ENCODE peak calls at places on chromosome 15, in five cellular contexts. One of them, this sample, is unnamed.

GRCh38 chr15:63610209-63610841 is 13.1 kb downstream of the FBXL22 start:
- DNase-seq in right cardiac atrium: peak; percentile 73
- DNase-seq in mammary epithelial cell: peak; percentile 67
- DNase-seq in left ventricle myocardium inferior: peak; percentile 40
- DNase-seq in pancreas: peak; percentile 70
- DNase-seq in this sample: peak; percentile 77

GRCh38 chr15:99413955-99414754 is 151.6 kb upstream of the MEF2A start:
- DNase-seq in left ventricle myocardium inferior: no peak
- DNase-seq in pancreas: no peak
- DNase-seq in right cardiac atrium: peak; percentile 44
- DNase-seq in mammary epithelial cell: no peak
- DNase-seq in this sample: no peak

GRCh38 chr15:98800437-98801233 is 152.3 kb downstream of the IGF1R start:
- DNase-seq in mammary epithelial cell: peak; percentile 70
- DNase-seq in right cardiac atrium: peak; percentile 60
- DNase-seq in left ventricle myocardium inferior: no peak
- DNase-seq in pancreas: peak; percentile 55
- DNase-seq in this sample: peak; percentile 46

GRCh38 chr15:89963301-89964288 is 37.5 kb upstream of the ZNF710 start:
- DNase-seq in right cardiac atrium: no peak
- DNase-seq in mammary epithelial cell: no peak
- DNase-seq in left ventricle myocardium inferior: peak; percentile 29
- DNase-seq in pancreas: no peak
- DNase-seq in this sample: no peak

GRCh38 chr15:62564889-62565288 is 399.8 kb upstream of the C2CD4B start:
- DNase-seq in right cardiac atrium: no peak
- DNase-seq in mammary epithelial cell: no peak
- DNase-seq in pancreas: no peak
- DNase-seq in left ventricle myocardium inferior: no peak
- DNase-seq in this sample: no peak

GRCh38 chr15:69524296-69524695 is 71.7 kb downstream of the RPLP1 start:
- DNase-seq in left ventricle myocardium inferior: no peak
- DNase-seq in pancreas: no peak
- DNase-seq in right cardiac atrium: no peak
- DNase-seq in mammary epithelial cell: no peak
- DNase-seq in this sample: no peak

GRCh38 chr15:90097475-90097874 is 4.8 kb downstream of the IDH2 start:
- DNase-seq in mammary epithelial cell: no peak
- DNase-seq in left ventricle myocardium inferior: no peak
- DNase-seq in pancreas: no peak
- DNase-seq in right cardiac atrium: no peak
- DNase-seq in this sample: no peak

GRCh38 chr15:73941044-73941443 is 14.8 kb downstream of the LOXL1 start:
- DNase-seq in mammary epithelial cell: no peak
- DNase-seq in left ventricle myocardium inferior: peak; percentile 12
- DNase-seq in right cardiac atrium: no peak
- DNase-seq in pancreas: no peak
- DNase-seq in this sample: no peak

GRCh38 chr15:88574646-88575045 is 28.2 kb upstream of the DET1 start:
- DNase-seq in left ventricle myocardium inferior: no peak
- DNase-seq in right cardiac atrium: no peak
- DNase-seq in mammary epithelial cell: no peak
- DNase-seq in pancreas: no peak
- DNase-seq in this sample: no peak

GRCh38 chr15:65423150-65423976 is 616 bp upstream of the IGDCC4 start:
- DNase-seq in left ventricle myocardium inferior: peak; percentile 18
- DNase-seq in mammary epithelial cell: no peak
- DNase-seq in right cardiac atrium: no peak
- DNase-seq in pancreas: no peak
- DNase-seq in this sample: no peak

GRCh38 chr15:80777137-80777536 is 2.0 kb upstream of the CEMIP start:
- DNase-seq in pancreas: no peak
- DNase-seq in mammary epithelial cell: peak; percentile 92
- DNase-seq in left ventricle myocardium inferior: no peak
- DNase-seq in right cardiac atrium: peak; percentile 58
- DNase-seq in this sample: no peak

GRCh38 chr15:56234804-56235203 is 8.9 kb downstream of the RFX7 start:
- DNase-seq in left ventricle myocardium inferior: no peak
- DNase-seq in mammary epithelial cell: no peak
- DNase-seq in pancreas: no peak
- DNase-seq in right cardiac atrium: no peak
- DNase-seq in this sample: no peak

GRCh38 chr15:39426552-39427532 is 154.0 kb upstream of the THBS1 start:
- DNase-seq in pancreas: no peak
- DNase-seq in mammary epithelial cell: peak; percentile 60
- DNase-seq in right cardiac atrium: peak; percentile 70
- DNase-seq in left ventricle myocardium inferior: peak; percentile 40
- DNase-seq in this sample: no peak

GRCh38 chr15:94094310-94094709 is 137.1 kb upstream of the MCTP2 start:
- DNase-seq in pancreas: no peak
- DNase-seq in left ventricle myocardium inferior: no peak
- DNase-seq in right cardiac atrium: no peak
- DNase-seq in mammary epithelial cell: no peak
- DNase-seq in this sample: no peak
- H3K27me3 ChIP-seq in pancreas: no peaks in the 10 kb centered on the region
- H3K27me3 ChIP-seq in left ventricle myocardium inferior: peaks cover 3% of the 10 kb centered on the region
- H3K27me3 ChIP-seq in right cardiac atrium: no peaks in the 10 kb centered on the region
- H3K27me3 ChIP-seq in mammary epithelial cell: no peaks in the 10 kb centered on the region
- H3K27me3 ChIP-seq in this sample: no peaks in the 10 kb centered on the region

GRCh38 chr15:91795281-91795680 is 58.2 kb upstream of the SLCO3A1 start:
- DNase-seq in right cardiac atrium: no peak
- DNase-seq in left ventricle myocardium inferior: no peak
- DNase-seq in mammary epithelial cell: no peak
- DNase-seq in pancreas: no peak
- DNase-seq in this sample: no peak

GRCh38 chr15:91790826-91791225 is 62.7 kb upstream of the SLCO3A1 start:
- DNase-seq in mammary epithelial cell: peak; percentile 88
- DNase-seq in pancreas: no peak
- DNase-seq in right cardiac atrium: no peak
- DNase-seq in left ventricle myocardium inferior: no peak
- DNase-seq in this sample: no peak

GRCh38 chr15:91789136-91789535 is 64.4 kb upstream of the SLCO3A1 start:
- DNase-seq in pancreas: no peak
- DNase-seq in left ventricle myocardium inferior: no peak
- DNase-seq in right cardiac atrium: no peak
- DNase-seq in mammary epithelial cell: no peak
- DNase-seq in this sample: no peak

DNA sequence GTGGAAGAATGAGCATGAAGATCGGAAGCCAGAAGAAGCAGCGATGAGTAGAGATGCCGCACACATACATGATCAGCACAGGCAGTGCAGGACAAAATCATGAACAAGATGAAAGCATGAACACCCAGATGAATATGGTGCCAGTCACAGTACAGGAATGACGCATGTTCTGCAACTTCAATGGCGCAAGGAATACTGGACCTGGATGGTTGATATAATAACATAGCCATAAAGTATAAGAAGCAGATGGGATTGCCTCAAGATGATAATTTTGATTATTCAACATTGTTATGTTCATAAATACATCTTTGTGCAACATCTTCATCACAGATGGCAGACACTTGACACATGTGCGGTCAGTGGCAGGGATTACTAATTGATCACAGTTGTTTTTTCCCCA is 59.7 kb upstream of the SLCO3A1 start:
- DNase-seq in pancreas: no peak
- DNase-seq in mammary epithelial cell: no peak
- DNase-seq in right cardiac atrium: no peak
- DNase-seq in left ventricle myocardium inferior: no peak
- DNase-seq in this sample: no peak
- H3K9me3 ChIP-seq in pancreas: no peaks in the 10 kb centered on the region
- H3K9me3 ChIP-seq in mammary epithelial cell: no peaks in the 10 kb centered on the region
- H3K9me3 ChIP-seq in right cardiac atrium: no peaks in the 10 kb centered on the region
- H3K9me3 ChIP-seq in left ventricle myocardium inferior: no peaks in the 10 kb centered on the region
- H3K9me3 ChIP-seq in this sample: no peaks in the 10 kb centered on the region

GRCh38 chr15:66891776-66892175 is 173.6 kb upstream of the SMAD3 start:
- DNase-seq in right cardiac atrium: no peak
- DNase-seq in pancreas: no peak
- DNase-seq in left ventricle myocardium inferior: no peak
- DNase-seq in mammary epithelial cell: no peak
- DNase-seq in this sample: peak; percentile 32
- H3K27me3 ChIP-seq in right cardiac atrium: no peaks in the 10 kb centered on the region
- H3K27me3 ChIP-seq in pancreas: no peaks in the 10 kb centered on the region
- H3K27me3 ChIP-seq in left ventricle myocardium inferior: no peaks in the 10 kb centered on the region
- H3K27me3 ChIP-seq in mammary epithelial cell: no peaks in the 10 kb centered on the region
- H3K27me3 ChIP-seq in this sample: no peaks in the 10 kb centered on the region

DNA sequence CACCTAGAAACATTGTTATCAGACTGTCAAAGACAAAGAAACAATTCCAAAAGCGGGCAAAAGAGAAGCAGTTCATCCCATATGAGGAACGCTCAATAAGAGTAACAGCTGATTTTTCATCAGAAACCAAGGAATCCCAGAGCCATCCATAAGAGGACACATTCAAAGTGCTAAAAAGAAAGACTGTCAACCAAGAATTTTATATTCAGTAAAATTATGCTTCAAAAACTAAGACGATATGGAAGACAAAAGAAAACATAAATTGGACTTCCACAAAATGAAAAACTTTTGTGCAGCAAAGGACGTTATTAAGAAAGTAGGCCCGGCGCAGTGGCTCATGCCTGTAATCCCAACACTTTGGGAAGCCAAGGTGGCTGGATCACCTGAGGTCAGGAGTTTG is 4.0 kb downstream of the LEO1 start:
- DNase-seq in pancreas: no peak
- DNase-seq in left ventricle myocardium inferior: no peak
- DNase-seq in right cardiac atrium: no peak
- DNase-seq in mammary epithelial cell: no peak
- DNase-seq in this sample: no peak
- H3K9me3 ChIP-seq in pancreas: no peaks in the 10 kb centered on the region
- H3K9me3 ChIP-seq in left ventricle myocardium inferior: peaks cover 18% of the 10 kb centered on the region
- H3K9me3 ChIP-seq in right cardiac atrium: no peaks in the 10 kb centered on the region
- H3K9me3 ChIP-seq in mammary epithelial cell: no peaks in the 10 kb centered on the region
- H3K9me3 ChIP-seq in this sample: peaks cover 4% of the 10 kb centered on the region

DNA sequence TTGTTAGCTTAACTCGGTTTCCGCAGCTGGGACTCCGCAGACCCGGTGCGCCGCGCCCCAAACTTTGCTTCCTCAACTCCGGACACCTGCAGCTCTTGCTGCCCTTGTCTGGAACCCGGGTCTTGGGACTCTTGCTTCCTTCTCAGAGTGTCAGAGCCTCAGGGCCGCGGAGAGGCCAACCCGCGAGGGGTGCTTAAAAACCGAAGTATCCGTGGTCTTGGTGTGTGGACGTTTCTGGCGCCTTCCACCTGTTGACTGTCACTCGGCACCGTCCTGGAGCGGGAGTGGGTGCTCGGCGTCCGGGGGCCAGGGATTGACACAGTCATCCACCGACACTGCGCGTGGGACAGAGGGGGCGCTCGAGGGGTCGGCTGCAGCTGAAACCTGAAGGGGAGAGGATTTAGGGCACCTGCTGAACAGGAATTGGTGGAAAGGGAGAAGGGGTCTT is 386 bp downstream of the SQOR start:
- DNase-seq in mammary epithelial cell: no peak
- DNase-seq in left ventricle myocardium inferior: peak; percentile 69
- DNase-seq in pancreas: peak; percentile 69
- DNase-seq in right cardiac atrium: peak; percentile 86
- DNase-seq in this sample: peak; percentile 32
- H3K27me3 ChIP-seq in mammary epithelial cell: no peaks in the 10 kb centered on the region
- H3K27me3 ChIP-seq in left ventricle myocardium inferior: no peaks in the 10 kb centered on the region
- H3K27me3 ChIP-seq in pancreas: no peaks in the 10 kb centered on the region
- H3K27me3 ChIP-seq in right cardiac atrium: no peaks in the 10 kb centered on the region
- H3K27me3 ChIP-seq in this sample: peaks cover 31% of the 10 kb centered on the region

DNA sequence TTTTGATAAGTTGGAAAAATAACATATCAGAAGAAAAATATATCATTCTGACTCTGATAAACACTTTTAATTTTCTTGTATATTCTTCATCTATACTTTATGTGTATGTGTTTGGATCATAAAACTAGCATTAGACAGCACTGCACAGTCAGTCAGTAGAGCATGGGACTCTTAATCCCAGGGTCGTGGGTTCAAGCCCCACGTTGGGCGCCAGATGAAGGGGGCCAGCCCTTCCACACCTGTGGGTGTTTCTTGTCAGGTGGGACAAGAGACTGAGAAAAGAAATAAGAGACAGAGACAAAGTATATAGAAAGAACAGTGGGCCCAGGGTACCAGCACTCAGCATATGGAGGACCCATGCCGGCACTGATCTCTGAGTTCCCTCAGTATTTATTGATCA is 546.0 kb upstream of the NR2F2 start:
- DNase-seq in pancreas: no peak
- DNase-seq in left ventricle myocardium inferior: no peak
- DNase-seq in right cardiac atrium: peak; percentile 21
- DNase-seq in mammary epithelial cell: no peak
- DNase-seq in this sample: no peak
- H3K9me3 ChIP-seq in pancreas: no peaks in the 10 kb centered on the region
- H3K9me3 ChIP-seq in left ventricle myocardium inferior: peaks cover 57% of the 10 kb centered on the region
- H3K9me3 ChIP-seq in right cardiac atrium: peaks cover 2% of the 10 kb centered on the region
- H3K9me3 ChIP-seq in mammary epithelial cell: peaks cover 15% of the 10 kb centered on the region
- H3K9me3 ChIP-seq in this sample: no peaks in the 10 kb centered on the region

This sample was measured in BE2C.